ENCODE peak calls at places on chromosome 10, in six cellular contexts. L is foreskin fibroblast, R is cardiac fibroblast, K is gastrocnemius medialis, E is adrenal gland, V is epithelial cell of esophagus. O is an unnamed sample.

GRCh38 chr10:33155720-33156638 is 178.5 kb downstream of the NRP1 start:
- DNase-seq in L (peak; percentile 69), R (peak; percentile 88), K (no peak), E (no peak), V (peak; percentile 91), O (no peak)

GRCh38 chr10:98676895-98677294 is 230.2 kb upstream of the HPS1 start:
- DNase-seq in L (no peak), R (no peak), K (no peak), E (no peak), V (no peak), O (no peak)

GRCh38 chr10:104122273-104123107 is 519 bp downstream of the SFR1 start:
- DNase-seq in L (no peak), R (peak; percentile 25), K (no peak), E (no peak), V (peak; percentile 8), O (no peak)

GRCh38 chr10:116170815-116171250 is 102.2 kb downstream of the GFRA1 start:
- DNase-seq in L (peak; percentile 7), R (peak; percentile 80), K (no peak), E (no peak), V (no peak), O (peak; percentile 31)

GRCh38 chr10:51911721-51912120 is 212.3 kb upstream of the CSTF2T start:
- DNase-seq in L (no peak), R (no peak), K (no peak), E (no peak), V (no peak), O (no peak)

GRCh38 chr10:84540617-84541288 is 212.4 kb downstream of the CCSER2 start:
- DNase-seq in L (peak; percentile 38), R (peak; percentile 72), K (no peak), E (peak; percentile 34), V (peak; percentile 58), O (peak; percentile 24)

GRCh38 chr10:62826275-62826674 is 10.1 kb upstream of the EGR2 start:
- DNase-seq in L (no peak), R (no peak), K (no peak), E (no peak), V (no peak), O (no peak)

GRCh38 chr10:34907743-34908425 is 92.8 kb upstream of the PARD3 start:
- DNase-seq in L (peak; percentile 7), R (no peak), K (no peak), E (no peak), V (no peak), O (no peak)

GRCh38 chr10:75404335-75405200 is 3.0 kb upstream of the ZNF503 start:
- DNase-seq in L (no peak), R (no peak), K (no peak), E (peak; percentile 66), V (peak; percentile 82), O (no peak)

GRCh38 chr10:96271017-96271815 is at the start of gene BLNK:
- DNase-seq in L (peak; percentile 4), R (no peak), K (peak; percentile 69), E (peak; percentile 69), V (peak; percentile 90), O (no peak)

GRCh38 chr10:7121154-7121797 is 289.6 kb downstream of the SFMBT2 start:
- DNase-seq in L (no peak), R (no peak), K (no peak), E (peak; percentile 25), V (no peak), O (peak; percentile 13)

GRCh38 chr10:78458983-78459638 is 425.4 kb downstream of the RPS24 start:
- DNase-seq in L (peak; percentile 32), R (peak; percentile 75), K (no peak), E (peak; percentile 66), V (peak; percentile 38), O (peak; percentile 16)

GRCh38 chr10:2992401-2993198 is 74.7 kb upstream of the PFKP start:
- DNase-seq in L (no peak), R (no peak), K (no peak), E (no peak), V (no peak), O (no peak)

GRCh38 chr10:3887885-3888476 is 103.0 kb upstream of the KLF6 start:
- DNase-seq in L (peak; percentile 86), R (peak; percentile 98), K (peak; percentile 32), E (peak; percentile 71), V (peak; percentile 99), O (peak; percentile 62)

GRCh38 chr10:121690152-121690551 is 91.9 kb upstream of the FGFR2 start:
- DNase-seq in L (no peak), R (no peak), K (no peak), E (no peak), V (no peak), O (no peak)

GRCh38 chr10:125094111-125094705 is 66.2 kb downstream of the CTBP2 start:
- DNase-seq in L (no peak), R (no peak), K (no peak), E (no peak), V (no peak), O (no peak)
- H3K4me3 ChIP-seq in L (peak overlapping the region; percentile 7), R (no peak overlapping the region), K (no peak overlapping the region), E (no peak overlapping the region), V (no peak overlapping the region), O (no peak overlapping the region)

GRCh38 chr10:24721254-24722106 is 2.2 kb downstream of the ARHGAP21 start:
- DNase-seq in L (no peak), R (peak; percentile 33), K (peak; percentile 27), E (peak; percentile 28), V (peak; percentile 33), O (no peak)

GRCh38 chr10:24716295-24716694 is 7.4 kb downstream of the ARHGAP21 start:
- DNase-seq in L (no peak), R (no peak), K (no peak), E (peak; percentile 70), V (no peak), O (no peak)

GRCh38 chr10:24720096-24720495 is 3.6 kb downstream of the ARHGAP21 start:
- DNase-seq in L (no peak), R (no peak), K (no peak), E (no peak), V (peak; percentile 53), O (no peak)

GRCh38 chr10:24715246-24715769 is 8.4 kb downstream of the ARHGAP21 start:
- DNase-seq in L (no peak), R (no peak), K (no peak), E (no peak), V (no peak), O (no peak)

DNA sequence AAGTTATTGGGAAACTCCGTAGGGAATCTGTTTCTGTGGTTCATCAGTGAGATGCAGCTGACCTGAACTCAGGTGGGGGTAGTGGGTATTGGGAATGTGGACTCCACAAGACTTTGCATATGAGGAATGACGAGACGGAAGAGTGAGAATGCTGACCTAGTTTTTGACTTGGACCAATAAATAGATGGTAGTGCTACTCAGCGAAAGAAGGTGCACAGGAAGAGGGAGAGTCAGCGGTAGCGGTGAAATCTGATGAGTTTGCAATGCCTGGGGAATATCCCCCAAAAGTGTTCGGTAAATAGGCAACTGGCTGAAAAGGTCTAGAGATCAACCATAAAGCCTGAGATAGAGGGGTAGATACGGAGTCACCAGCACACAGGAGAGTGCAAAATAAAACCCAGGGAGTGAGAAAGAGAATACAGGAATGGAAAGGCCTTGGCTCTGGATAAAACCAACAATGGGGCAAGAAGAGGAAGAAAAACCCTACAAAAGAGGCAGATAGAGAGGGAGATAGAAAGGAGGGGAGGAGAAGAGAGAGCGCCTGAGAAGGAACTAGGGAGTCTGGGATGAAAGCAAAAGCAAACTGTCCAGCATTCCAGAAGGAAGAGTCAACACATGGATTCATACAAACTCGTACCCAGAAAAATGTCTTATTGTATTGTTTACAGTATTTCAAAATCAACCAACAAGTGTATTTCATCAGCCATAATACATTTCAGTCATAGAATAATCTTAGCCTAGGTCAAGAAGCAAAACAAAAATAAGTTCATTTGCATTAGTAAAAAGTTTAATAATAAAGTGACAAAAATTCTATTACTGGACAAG is 5.4 kb downstream of the ARHGAP21 start:
- DNase-seq in L (peak; percentile 65), R (peak; percentile 90), K (no peak), E (no peak), V (peak; percentile 83), O (no peak)
- H3K4me3 ChIP-seq in L (peak overlapping the region; percentile 85), R (peak overlapping the region; percentile 18), K (no peak overlapping the region), E (no peak overlapping the region), V (no peak overlapping the region), O (peak overlapping the region; percentile 26)

DNA sequence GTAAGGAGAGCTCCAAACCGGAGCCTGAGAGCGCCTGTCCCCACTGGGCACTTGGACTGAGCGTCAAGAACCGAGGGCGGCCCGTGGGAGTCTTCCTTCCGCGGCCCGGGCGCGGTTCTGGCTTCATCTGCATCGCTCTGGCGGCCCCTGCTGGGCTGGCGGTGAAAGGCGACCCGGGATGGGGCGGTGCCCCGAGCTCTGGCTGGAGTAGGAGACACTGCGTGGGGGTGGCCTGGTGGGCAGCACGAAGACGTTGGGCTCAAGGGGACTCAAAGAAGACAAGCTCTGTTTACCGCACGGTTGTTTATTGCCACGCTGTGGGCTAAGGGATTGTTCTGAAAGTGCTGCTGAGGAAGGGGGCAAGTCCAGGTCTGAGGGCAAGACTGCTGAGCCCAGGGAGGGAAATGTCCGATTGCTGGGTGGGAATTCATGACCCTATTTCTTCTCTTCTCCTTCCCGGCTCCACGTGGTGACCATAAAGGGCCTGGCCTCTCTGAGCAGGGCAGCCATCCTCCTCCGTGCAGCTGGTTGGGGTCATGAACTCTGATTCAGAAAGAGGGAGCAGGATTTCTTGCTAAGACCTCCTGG is 29.8 kb downstream of the PLAU start:
- DNase-seq in L (peak; percentile 66), R (peak; percentile 80), K (peak; percentile 63), E (peak; percentile 69), V (peak; percentile 77), O (no peak)
- H3K4me3 ChIP-seq in L (no peak overlapping the region), R (no peak overlapping the region), K (no peak overlapping the region), E (no peak overlapping the region), V (no peak overlapping the region), O (no peak overlapping the region)

GRCh38 chr10:12568391-12568790 is 219.0 kb downstream of the CAMK1D start:
- DNase-seq in L (no peak), R (no peak), K (no peak), E (no peak), V (no peak), O (no peak)

GRCh38 chr10:12563489-12563888 is 214.1 kb downstream of the CAMK1D start:
- DNase-seq in L (no peak), R (no peak), K (no peak), E (no peak), V (no peak), O (no peak)

GRCh38 chr10:12561720-12562119 is 212.4 kb downstream of the CAMK1D start:
- DNase-seq in L (no peak), R (no peak), K (no peak), E (no peak), V (no peak), O (no peak)

GRCh38 chr10:12564173-12564572 is 214.8 kb downstream of the CAMK1D start:
- DNase-seq in L (no peak), R (peak; percentile 40), K (no peak), E (no peak), V (peak; percentile 37), O (no peak)

DNA sequence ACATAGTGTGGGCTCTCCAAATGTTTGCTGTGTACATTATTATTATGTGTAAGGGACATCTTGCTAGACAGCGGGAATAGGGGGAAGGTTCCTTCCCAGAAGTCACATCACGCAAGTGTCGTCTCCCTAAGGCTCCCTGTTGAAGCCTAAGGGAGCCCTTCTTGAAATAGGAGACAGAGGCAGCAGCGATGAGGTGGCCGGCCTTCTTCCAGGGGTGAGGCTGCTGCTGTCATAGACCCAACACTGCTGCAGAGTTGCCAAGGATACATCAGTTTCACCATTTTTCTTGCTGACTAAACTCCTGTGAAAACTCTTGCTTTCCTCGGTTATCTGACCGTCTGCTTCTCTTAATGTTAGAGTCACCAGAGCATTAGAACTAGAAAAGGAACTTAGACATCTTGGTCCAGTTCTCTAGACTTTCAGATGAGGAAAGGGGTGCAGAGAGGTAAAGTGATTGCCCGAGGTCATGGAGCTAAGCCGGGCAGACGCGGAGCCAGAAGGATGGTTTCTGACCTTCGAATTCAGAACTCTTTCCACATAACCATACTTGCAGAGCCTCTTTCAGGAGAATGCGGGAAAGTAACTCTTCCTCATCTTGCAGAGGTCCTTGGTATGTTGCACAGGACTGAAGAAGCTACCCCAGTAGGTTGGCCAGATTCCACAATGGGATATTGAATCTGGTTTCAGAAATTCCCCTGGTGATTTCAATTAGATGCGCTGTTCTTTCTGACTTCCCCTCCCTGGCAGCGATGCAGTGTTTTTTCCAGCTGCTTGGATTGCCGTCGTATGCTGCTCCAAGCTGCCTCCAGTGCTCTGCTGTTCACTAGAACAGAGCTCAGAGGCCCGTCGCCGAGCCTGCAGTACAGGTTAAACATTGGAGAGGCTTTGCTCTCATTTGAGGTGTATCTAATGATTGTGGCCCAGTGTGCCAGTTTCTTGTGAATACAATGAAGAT is 217.1 kb downstream of the CAMK1D start:
- DNase-seq in L (peak; percentile 21), R (peak; percentile 30), K (no peak), E (peak; percentile 26), V (no peak), O (peak; percentile 60)
- H3K4me3 ChIP-seq in L (no peak overlapping the region), R (no peak overlapping the region), K (no peak overlapping the region), E (no peak overlapping the region), V (no peak overlapping the region), O (no peak overlapping the region)